ENCODE peak calls at places on chromosomes 13 and 19, in six cellular contexts. Z is K562, K is progenitor cell of endocrine pancreas, S is adrenal gland, H is fibroblast of pulmonary artery, Q is AG04450. P is an unnamed sample.

GRCh38 chr13:103299079-103299478 is 232.9 kb upstream of the SLC10A2 start:
- DNase-seq in Z (no peak), K (no peak), S (no peak), H (no peak), Q (no peak), P (no peak)

GRCh38 chr13:106105153-106105552 is 430.3 kb downstream of the EFNB2 start:
- DNase-seq in Z (no peak), K (no peak), S (no peak), H (no peak), Q (no peak), P (no peak)

GRCh38 chr13:99382428-99383133 is 75.4 kb upstream of the GPR183 start:
- DNase-seq in Z (no peak), K (no peak), S (no peak), H (no peak), Q (no peak), P (no peak)

GRCh38 chr13:42821437-42821836 is 40.1 kb downstream of the FAM216B start:
- DNase-seq in Z (no peak), K (no peak), S (no peak), H (peak), Q (peak), P (no peak)

GRCh38 chr19:4414144-4414799 is 11.8 kb downstream of the CHAF1A start:
- DNase-seq in Z (no peak), K (no peak), S (peak), H (peak), Q (no peak), P (no peak)

GRCh38 chr19:30253581-30253996 is 118.6 kb upstream of the ZNF536 start:
- DNase-seq in Z (no peak), K (no peak), S (peak), H (no peak), Q (no peak), P (no peak)

GRCh38 chr19:29832801-29833200 is 21.0 kb downstream of the CCNE1 start:
- DNase-seq in Z (no peak), K (no peak), S (no peak), H (no peak), Q (no peak), P (no peak)

GRCh38 chr19:3722443-3723109 is 14.4 kb downstream of the TJP3 start:
- DNase-seq in Z (peak), K (peak), S (no peak), H (no peak), Q (no peak), P (no peak)

GRCh38 chr19:42443944-42444398 is 1.2 kb upstream of the CXCL17 start:
- DNase-seq in Z (no peak), K (no peak), S (no peak), H (no peak), Q (no peak), P (no peak)

GRCh38 chr19:34990578-34991192 is 9.4 kb upstream of the GRAMD1A start:
- DNase-seq in Z (no peak), K (no peak), S (no peak), H (no peak), Q (no peak), P (no peak)

GRCh38 chr13:81395368-81395767 is 1054.4 kb upstream of the SPRY2 start:
- DNase-seq in Z (peak), K (no peak), S (no peak), H (no peak), Q (no peak), P (peak)

GRCh38 chr13:81987159-81987558 is 1646.2 kb upstream of the SPRY2 start:
- DNase-seq in Z (no peak), K (no peak), S (no peak), H (no peak), Q (no peak), P (no peak)

GRCh38 chr13:64753606-64754005 is 2476.5 kb downstream of the PCDH9 start:
- DNase-seq in Z (no peak), K (no peak), S (no peak), H (peak), Q (no peak), P (no peak)

GRCh38 chr19:47228937-47229673 is 1.9 kb downstream of the BBC3 start:
- DNase-seq in Z (no peak), K (no peak), S (no peak), H (peak), Q (no peak), P (no peak)

GRCh38 chr13:62997696-62998095 is 1582.0 kb upstream of the PCDH20 start:
- DNase-seq in Z (no peak), K (no peak), S (no peak), H (no peak), Q (no peak), P (no peak)

GRCh38 chr13:75417006-75417384 is 65.0 kb downstream of the TBC1D4 start:
- DNase-seq in Z (no peak), K (no peak), S (no peak), H (no peak), Q (no peak), P (no peak)

GRCh38 chr19:2723345-2723715 is 2.2 kb upstream of the DIRAS1 start:
- DNase-seq in Z (no peak), K (no peak), S (no peak), H (no peak), Q (no peak), P (no peak)

GRCh38 chr19:34231439-34231838 is 22.9 kb upstream of the GARRE1 start:
- DNase-seq in Z (no peak), K (no peak), S (no peak), H (no peak), Q (no peak), P (no peak)

GRCh38 chr19:18896421-18896841 is 473 bp upstream of the CERS1 start:
- DNase-seq in Z (no peak), K (no peak), S (no peak), H (no peak), Q (no peak), P (no peak)

GRCh38 chr19:6250024-6250605 is 29.7 kb downstream of the MLLT1 start:
- DNase-seq in Z (no peak), K (no peak), S (no peak), H (no peak), Q (no peak), P (no peak)
- TF ChIP-seq CTCF in Z (no peak), K (no peak), S (no peak), H (no peak), Q (no peak), P (no peak)

DNA sequence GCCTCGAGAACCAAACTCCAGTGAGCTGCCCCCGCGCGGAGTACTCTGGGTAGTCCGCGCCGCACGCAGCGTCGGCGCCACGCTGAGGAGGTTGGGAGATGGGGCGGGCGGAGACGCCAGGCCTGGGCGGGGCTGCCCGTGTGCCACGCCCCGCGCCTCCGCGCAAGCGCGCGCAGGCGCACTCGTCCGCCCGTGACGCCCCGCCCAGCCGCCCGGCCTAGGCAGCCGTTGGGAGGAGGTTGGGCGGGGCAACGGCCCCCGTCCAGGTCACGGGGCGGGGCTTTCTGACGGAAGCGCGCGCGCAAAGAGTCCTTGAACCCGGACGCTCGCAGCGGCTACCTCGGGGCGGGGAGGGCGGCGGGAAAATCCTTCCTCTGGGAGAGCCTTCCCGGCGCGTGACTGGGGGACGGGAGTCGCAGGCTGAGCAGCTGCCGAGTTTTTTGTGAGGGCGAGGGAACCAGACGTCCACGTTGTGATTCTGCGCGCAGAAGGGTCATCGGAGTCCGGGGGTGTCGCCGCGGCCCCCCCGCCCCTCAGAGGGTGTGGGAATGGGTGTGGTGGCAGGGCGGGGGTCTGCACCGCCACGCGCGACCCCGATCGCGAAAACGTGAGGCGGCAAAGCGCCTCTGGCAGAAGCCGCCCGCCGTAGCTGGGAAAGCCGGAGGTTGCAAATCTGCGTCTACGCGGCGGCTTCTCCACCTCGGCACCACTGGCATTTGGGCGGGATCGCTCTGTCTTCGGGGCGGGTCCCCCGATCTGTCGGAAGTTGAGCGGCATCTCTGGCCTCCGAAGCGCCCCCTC is at the start of gene MED26:
- DNase-seq in Z (peak), K (peak), S (peak), H (peak), Q (peak), P (peak)
- TF ChIP-seq CTCF in Z (no peak), K (no peak), S (no peak), H (no peak), Q (no peak), P (no peak)

GRCh38 chr13:68304287-68304893 is 1074.3 kb upstream of the PCDH9 start:
- DNase-seq in Z (peak), K (no peak), S (no peak), H (peak), Q (no peak), P (no peak)
- TF ChIP-seq CTCF in Z (no peak), K (peak), S (peak), H (peak), Q (peak), P (peak)

DNA sequence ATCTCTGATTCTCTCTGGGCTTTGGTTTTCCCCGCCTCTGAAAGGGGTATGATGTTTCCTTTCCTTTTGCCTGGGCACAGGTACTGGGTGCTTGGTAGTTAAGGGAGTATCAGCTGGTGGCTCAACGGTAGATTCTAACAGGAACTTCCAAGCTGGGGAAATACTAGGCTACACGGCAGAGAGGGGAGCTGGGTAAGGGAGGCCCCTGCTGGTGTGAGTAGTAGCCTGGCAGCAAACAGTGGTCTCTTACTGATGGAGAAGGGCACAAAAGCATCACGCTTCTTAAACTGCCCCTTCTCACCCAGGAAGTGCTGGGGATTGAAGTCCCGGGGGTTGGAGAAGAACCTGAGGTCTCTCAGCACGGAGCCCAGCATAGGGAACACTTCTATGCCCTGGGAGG is 26.9 kb upstream of the CYP2A7 start:
- DNase-seq in Z (no peak), K (no peak), S (peak), H (no peak), Q (no peak), P (no peak)
- TF ChIP-seq CTCF in Z (peak), K (no peak), S (no peak), H (no peak), Q (no peak), P (no peak)

DNA sequence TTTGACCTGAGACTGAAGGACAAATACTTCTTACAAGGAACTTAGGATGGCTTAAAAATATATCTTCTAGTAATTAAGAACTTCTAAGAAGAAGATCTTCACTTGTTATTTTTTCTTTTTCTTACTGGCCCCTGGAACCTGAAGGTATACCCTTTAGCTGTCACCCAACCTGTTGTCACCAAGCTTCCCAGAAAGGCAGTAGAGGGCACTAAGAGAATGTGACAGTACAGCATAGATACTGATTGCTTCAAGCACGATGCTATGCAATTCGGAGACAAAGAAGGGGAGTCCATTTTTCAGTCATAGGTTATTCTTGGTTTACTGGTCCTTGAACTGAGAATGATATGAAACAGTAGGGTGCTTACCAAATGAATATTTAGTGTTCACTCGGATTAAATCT is 208.3 kb upstream of the PCDH9 start:
- DNase-seq in Z (no peak), K (no peak), S (no peak), H (no peak), Q (no peak), P (no peak)
- TF ChIP-seq CTCF in Z (no peak), K (no peak), S (no peak), H (no peak), Q (no peak), P (no peak)

GRCh38 chr19:52603558-52604207 is 33.6 kb downstream of the ZNF701 start:
- DNase-seq in Z (no peak), K (no peak), S (no peak), H (peak), Q (no peak), P (no peak)

GRCh38 chr19:52599241-52599640 is 29.2 kb downstream of the ZNF701 start:
- DNase-seq in Z (no peak), K (no peak), S (no peak), H (no peak), Q (no peak), P (no peak)

GRCh38 chr19:52602931-52603330 is 32.8 kb downstream of the ZNF701 start:
- DNase-seq in Z (no peak), K (no peak), S (no peak), H (no peak), Q (no peak), P (no peak)

GRCh38 chr19:52600639-52601024 is 30.5 kb downstream of the ZNF701 start:
- DNase-seq in Z (no peak), K (peak), S (peak), H (no peak), Q (no peak), P (no peak)

GRCh38 chr19:52601025-52601973 is 31.2 kb downstream of the ZNF701 start:
- DNase-seq in Z (peak), K (peak), S (peak), H (peak), Q (peak), P (peak)
- TF ChIP-seq CTCF in Z (no peak), K (peak), S (peak), H (peak), Q (peak), P (peak)

GRCh38 chr13:37475151-37475550 is 123.4 kb downstream of the POSTN start:
- DNase-seq in Z (no peak), K (no peak), S (no peak), H (no peak), Q (no peak), P (no peak)

GRCh38 chr13:37476874-37477273 is 121.7 kb downstream of the POSTN start:
- DNase-seq in Z (no peak), K (no peak), S (no peak), H (peak), Q (no peak), P (no peak)

GRCh38 chr13:37475966-37476365 is 122.6 kb downstream of the POSTN start:
- DNase-seq in Z (no peak), K (no peak), S (no peak), H (peak), Q (no peak), P (no peak)

GRCh38 chr13:37473035-37473434 is 125.5 kb downstream of the POSTN start:
- DNase-seq in Z (peak), K (no peak), S (no peak), H (no peak), Q (no peak), P (no peak)
- TF ChIP-seq CTCF in Z (no peak), K (peak), S (no peak), H (no peak), Q (peak), P (peak)

DNA sequence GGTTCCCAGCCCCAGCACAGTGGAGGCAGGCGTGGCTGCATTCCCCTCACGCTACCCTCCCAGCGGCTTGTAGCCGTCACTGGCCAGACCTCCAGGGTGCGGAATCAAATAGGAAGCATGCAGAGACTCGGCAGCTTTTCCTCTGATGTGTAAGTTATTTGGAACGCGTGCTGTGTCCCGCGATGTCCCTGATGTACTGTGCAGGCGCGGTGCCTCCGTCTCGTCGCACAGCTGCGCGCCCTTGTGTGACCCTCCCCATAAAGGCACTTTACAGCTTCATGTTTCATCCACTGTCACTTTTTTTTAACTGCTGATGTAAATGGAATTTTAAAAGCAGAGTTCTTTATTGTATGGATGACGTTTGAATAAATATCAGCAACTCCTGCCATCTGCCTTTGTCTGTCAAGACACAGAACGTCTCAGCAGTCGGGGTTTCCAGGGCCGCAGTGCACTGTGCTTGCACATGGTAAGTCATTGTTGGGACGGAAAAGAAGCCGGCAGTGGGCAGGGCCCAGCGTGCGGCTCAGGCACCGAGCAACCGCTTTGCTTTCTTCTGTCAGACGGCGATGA is 7.3 kb upstream of the F7 start:
- DNase-seq in Z (no peak), K (no peak), S (no peak), H (no peak), Q (no peak), P (peak)
- TF ChIP-seq CTCF in Z (no peak), K (no peak), S (no peak), H (no peak), Q (no peak), P (no peak)